ENCODE peak calls at places on chromosomes 7 and 10, in six cellular contexts. G is IMR-90, O is fibroblast of lung, D is HFF-Myc, J is right lobe of liver, F is psoas muscle. Q is an unnamed sample.

GRCh38 chr7:84684836-84685235 is 490.2 kb upstream of the SEMA3A start:
- DNase-seq in G (no peak), O (no peak), D (no peak), J (no peak), F (no peak), Q (no peak)

GRCh38 chr10:95442341-95442740 is 118.8 kb downstream of the SORBS1 start:
- DNase-seq in G (no peak), O (no peak), D (no peak), J (no peak), F (no peak), Q (no peak)

GRCh38 chr7:22561356-22561755 is 61.4 kb upstream of the STEAP1B start:
- DNase-seq in G (peak), O (peak), D (peak), J (no peak), F (peak), Q (no peak)

GRCh38 chr7:116227678-116228239 is 17.4 kb downstream of the TES start:
- DNase-seq in G (peak), O (peak), D (peak), J (no peak), F (no peak), Q (no peak)

GRCh38 chr10:6114758-6115410 is 26.1 kb downstream of the RBM17 start:
- DNase-seq in G (peak), O (peak), D (peak), J (no peak), F (peak), Q (no peak)

GRCh38 chr10:78283069-78283682 is 249.5 kb downstream of the RPS24 start:
- DNase-seq in G (no peak), O (no peak), D (no peak), J (no peak), F (peak), Q (no peak)

GRCh38 chr7:104548861-104549260 is 220.5 kb downstream of the LHFPL3 start:
- DNase-seq in G (no peak), O (no peak), D (no peak), J (no peak), F (no peak), Q (no peak)

GRCh38 chr10:4234661-4235060 is 449.7 kb upstream of the KLF6 start:
- DNase-seq in G (peak), O (peak), D (no peak), J (no peak), F (no peak), Q (no peak)

GRCh38 chr7:18866359-18867036 is 250.9 kb downstream of the TWIST1 start:
- DNase-seq in G (peak), O (peak), D (peak), J (no peak), F (peak), Q (peak)

GRCh38 chr10:97648557-97649404 is 8.3 kb downstream of the PI4K2A start:
- DNase-seq in G (peak), O (peak), D (peak), J (no peak), F (no peak), Q (no peak)

GRCh38 chr10:92699518-92700272 is 9.9 kb downstream of the HHEX start:
- DNase-seq in G (peak), O (peak), D (no peak), J (peak), F (no peak), Q (no peak)

GRCh38 chr7:20331231-20331880 is 656 bp downstream of the ITGB8 start:
- DNase-seq in G (peak), O (peak), D (no peak), J (peak), F (peak), Q (peak)

GRCh38 chr7:539731-540411 is 20.2 kb upstream of the PDGFA start:
- DNase-seq in G (peak), O (peak), D (peak), J (no peak), F (no peak), Q (no peak)

GRCh38 chr10:116312534-116312933 is 11.7 kb upstream of the CCDC172 start:
- DNase-seq in G (no peak), O (no peak), D (no peak), J (no peak), F (no peak), Q (no peak)

GRCh38 chr7:156257904-156258303 is 382.7 kb upstream of the RNF32 start:
- DNase-seq in G (no peak), O (no peak), D (no peak), J (no peak), F (no peak), Q (no peak)

GRCh38 chr7:46363688-46364087 is 442.6 kb upstream of the IGFBP3 start:
- DNase-seq in G (no peak), O (no peak), D (no peak), J (peak), F (no peak), Q (no peak)

DNA sequence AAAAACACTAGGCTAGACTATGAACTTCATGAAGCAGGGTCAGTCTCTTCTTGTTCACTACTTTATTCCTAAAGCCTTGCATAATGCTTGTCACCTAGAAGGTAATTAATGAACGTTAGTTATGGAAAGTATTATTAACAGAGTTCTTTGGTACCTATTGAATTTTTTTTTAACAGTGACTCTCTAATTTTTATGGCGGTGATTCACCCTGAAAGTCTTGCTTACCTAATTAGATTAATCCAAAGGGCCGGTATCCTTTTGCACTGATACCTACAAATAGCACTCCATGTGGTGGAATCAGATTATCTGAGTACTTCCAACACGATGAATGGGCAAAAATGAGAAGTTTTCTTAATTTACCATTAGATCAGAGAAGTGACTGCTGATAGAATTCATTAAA is 31.7 kb downstream of the STAM start:
- DNase-seq in G (no peak), O (no peak), D (no peak), J (no peak), F (no peak), Q (no peak)
- TF ChIP-seq CTCF in G (no peak), O (no peak), D (no peak), J (no peak), F (no peak), Q (no peak)

DNA sequence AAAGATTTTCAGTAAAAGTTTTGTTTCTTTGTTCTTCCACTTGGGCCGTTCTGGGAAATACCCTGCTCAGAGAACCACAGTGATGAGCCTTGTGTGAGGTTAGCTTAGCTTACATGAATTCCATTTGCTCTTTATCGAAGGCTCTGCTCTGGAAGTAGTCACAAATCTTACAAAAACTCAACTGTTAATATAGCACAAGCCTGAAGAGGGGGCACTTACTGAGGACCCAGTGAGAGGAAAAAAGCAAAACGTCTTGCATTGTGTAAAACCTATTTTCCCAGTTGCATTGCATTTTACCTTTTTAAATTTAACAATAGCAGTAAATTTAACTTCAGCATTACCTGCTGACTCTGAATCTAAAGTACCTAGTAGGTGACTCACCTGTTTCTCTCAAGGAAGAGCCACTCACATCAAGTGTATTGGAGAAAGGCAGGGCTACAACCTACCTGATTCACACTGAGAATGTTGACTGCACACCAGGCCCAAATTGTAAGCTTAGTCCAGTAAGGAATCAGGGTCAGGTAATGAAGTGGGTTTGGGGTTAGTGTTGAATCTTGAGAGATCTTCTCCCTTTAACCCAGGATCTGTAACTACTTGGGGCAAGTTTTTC is 42.3 kb downstream of the PPP1R17 start:
- DNase-seq in G (no peak), O (no peak), D (no peak), J (no peak), F (no peak), Q (no peak)
- TF ChIP-seq CTCF in G (no peak), O (no peak), D (no peak), J (no peak), F (no peak), Q (no peak)

GRCh38 chr7:87164433-87164832 is 12.2 kb downstream of the DMTF1 start:
- DNase-seq in G (no peak), O (no peak), D (no peak), J (no peak), F (no peak), Q (no peak)
- TF ChIP-seq CTCF in G (no peak), O (no peak), D (no peak), J (no peak), F (no peak), Q (no peak)

GRCh38 chr7:85829176-85829575 is 642.3 kb upstream of the SEMA3D start:
- DNase-seq in G (no peak), O (no peak), D (no peak), J (no peak), F (no peak), Q (no peak)

GRCh38 chr7:85828654-85829053 is 641.8 kb upstream of the SEMA3D start:
- DNase-seq in G (no peak), O (peak), D (no peak), J (no peak), F (no peak), Q (no peak)

GRCh38 chr7:85833071-85833470 is 646.2 kb upstream of the SEMA3D start:
- DNase-seq in G (peak), O (peak), D (no peak), J (no peak), F (no peak), Q (no peak)

GRCh38 chr7:85829817-85830432 is 643.1 kb upstream of the SEMA3D start:
- DNase-seq in G (peak), O (peak), D (no peak), J (no peak), F (no peak), Q (no peak)

GRCh38 chr7:85830982-85831381 is 644.1 kb upstream of the SEMA3D start:
- DNase-seq in G (no peak), O (no peak), D (no peak), J (no peak), F (no peak), Q (no peak)
- TF ChIP-seq CTCF in G (no peak), O (no peak), D (no peak), J (no peak), F (no peak), Q (no peak)

GRCh38 chr10:71525102-71525501 is 128.4 kb downstream of the CDH23 start:
- DNase-seq in G (no peak), O (no peak), D (no peak), J (no peak), F (no peak), Q (no peak)

GRCh38 chr10:71520042-71520441 is 123.3 kb downstream of the CDH23 start:
- DNase-seq in G (peak), O (no peak), D (no peak), J (no peak), F (no peak), Q (no peak)

GRCh38 chr10:71523756-71524155 is 127.0 kb downstream of the CDH23 start:
- DNase-seq in G (no peak), O (no peak), D (no peak), J (no peak), F (no peak), Q (no peak)

GRCh38 chr10:71521504-71522290 is 125.0 kb downstream of the CDH23 start:
- DNase-seq in G (no peak), O (no peak), D (no peak), J (no peak), F (no peak), Q (no peak)

DNA sequence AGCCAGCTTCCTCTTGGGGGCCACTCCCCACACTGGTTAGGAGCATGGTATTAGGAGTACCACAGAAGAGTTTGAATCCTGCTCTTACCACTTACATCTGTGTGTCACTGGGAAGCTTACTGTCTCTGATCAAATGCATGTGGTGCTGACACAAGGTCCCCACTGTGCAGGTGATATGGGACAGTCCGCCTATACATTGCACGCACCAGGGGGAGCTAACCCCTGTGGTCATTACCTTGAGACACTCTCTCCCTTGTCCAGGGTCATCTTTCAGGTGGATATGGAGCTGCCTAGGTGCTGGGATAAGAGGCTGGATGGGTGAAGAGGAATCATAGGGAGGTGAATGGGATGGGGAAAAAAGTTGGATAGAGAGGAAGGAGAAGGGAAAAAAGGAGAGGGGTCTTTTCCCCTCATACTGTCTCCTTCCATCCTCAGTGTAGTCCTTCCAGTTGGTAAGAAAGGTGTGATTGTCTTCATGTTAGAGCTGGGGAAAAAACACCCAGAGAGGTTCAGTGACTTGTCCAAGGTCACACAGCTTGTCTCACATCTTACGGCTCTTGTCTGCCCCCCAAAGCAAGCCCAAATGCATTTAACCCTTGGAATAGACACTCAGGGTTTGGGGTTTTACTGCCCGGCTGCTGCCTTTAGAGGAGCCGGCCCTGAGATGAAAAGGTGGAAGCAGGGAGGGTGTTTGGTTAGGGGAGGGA is 125.9 kb downstream of the CDH23 start:
- DNase-seq in G (no peak), O (no peak), D (no peak), J (no peak), F (no peak), Q (no peak)
- TF ChIP-seq CTCF in G (no peak), O (no peak), D (peak), J (no peak), F (no peak), Q (no peak)

GRCh38 chr7:149864751-149865150 is 9.0 kb upstream of the ATP6V0E2 start:
- DNase-seq in G (no peak), O (no peak), D (no peak), J (no peak), F (no peak), Q (no peak)
- TF ChIP-seq CTCF in G (no peak), O (no peak), D (no peak), J (no peak), F (no peak), Q (no peak)

DNA sequence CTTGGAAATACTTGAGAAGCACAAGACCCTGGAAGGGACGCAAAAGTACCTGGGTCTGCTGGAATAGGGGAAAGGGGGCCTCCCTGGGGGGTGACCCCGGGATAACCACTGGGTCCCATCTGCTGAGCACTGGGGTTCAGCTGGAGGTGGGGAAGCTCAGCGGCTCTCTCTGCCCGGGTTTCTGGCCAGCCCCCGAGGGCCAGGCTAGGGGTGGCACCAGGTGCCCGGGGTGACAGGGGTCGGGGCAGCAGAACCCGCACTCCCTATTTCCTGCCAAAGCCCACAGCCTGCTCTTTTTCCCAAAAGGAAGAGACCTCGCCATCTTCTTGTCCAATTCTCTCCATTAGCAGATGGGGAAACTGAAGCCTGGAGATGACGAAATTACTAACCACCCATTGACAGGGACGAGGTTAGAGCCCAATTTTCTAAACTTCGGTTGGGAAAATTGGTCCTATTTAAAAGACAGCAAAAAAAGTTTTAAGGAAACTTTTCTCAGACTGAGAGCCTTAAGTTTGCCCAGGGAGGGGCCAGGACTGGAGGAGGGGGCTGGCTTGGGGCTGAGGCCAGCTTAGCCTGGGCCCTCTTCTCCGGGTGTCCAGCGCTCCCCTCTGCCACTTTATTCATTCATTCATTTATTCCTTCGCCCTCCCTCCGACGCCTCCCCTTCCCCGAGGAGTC is 17.8 kb upstream of the GATA3 start:
- DNase-seq in G (no peak), O (no peak), D (no peak), J (no peak), F (no peak), Q (no peak)
- TF ChIP-seq CTCF in G (no peak), O (no peak), D (no peak), J (no peak), F (no peak), Q (no peak)

GRCh38 chr10:35933491-35933890 is 291.4 kb upstream of the FZD8 start:
- DNase-seq in G (no peak), O (no peak), D (no peak), J (no peak), F (no peak), Q (no peak)

GRCh38 chr10:35928017-35928619 is 286.0 kb upstream of the FZD8 start:
- DNase-seq in G (no peak), O (no peak), D (no peak), J (no peak), F (no peak), Q (no peak)

GRCh38 chr10:35924726-35925125 is 282.6 kb upstream of the FZD8 start:
- DNase-seq in G (no peak), O (no peak), D (no peak), J (no peak), F (no peak), Q (no peak)

GRCh38 chr10:35925511-35925910 is 283.4 kb upstream of the FZD8 start:
- DNase-seq in G (no peak), O (no peak), D (no peak), J (no peak), F (no peak), Q (no peak)

DNA sequence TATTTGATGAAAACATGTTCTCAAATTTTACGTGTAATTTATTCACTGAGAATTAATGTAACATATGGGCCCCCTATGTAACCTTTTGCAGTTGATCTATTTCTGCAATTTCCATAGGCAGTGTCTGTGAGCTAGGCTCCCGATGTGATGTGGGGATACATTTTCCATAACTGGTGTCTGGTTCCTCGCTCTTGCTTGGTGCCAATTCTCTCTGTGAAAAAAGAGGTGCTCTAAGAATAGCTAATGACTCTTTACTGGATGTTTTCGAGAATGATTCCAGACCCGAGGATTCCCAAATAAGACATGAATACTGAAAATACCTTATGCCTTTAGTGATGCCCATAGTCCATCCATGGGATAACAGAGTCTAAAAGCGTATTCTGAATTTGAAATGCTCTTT is 286.7 kb upstream of the FZD8 start:
- DNase-seq in G (no peak), O (no peak), D (no peak), J (no peak), F (no peak), Q (no peak)
- TF ChIP-seq CTCF in G (no peak), O (no peak), D (no peak), J (no peak), F (no peak), Q (no peak)

Q was measured in omental fat pad.